ENCODE peak calls at places on chromosomes 1 and 21, in five cellular contexts. Q is mesendoderm, T is C1 segment of cervical spinal cord, N is NCI-H2107, S is Panc1. U is an unnamed sample.

GRCh38 chr1:208542309-208542708 is 298.1 kb upstream of the PLXNA2 start:
- DNase-seq in Q (no peak), T (no peak), N (no peak), S (no peak), U (no peak)

GRCh38 chr1:41286992-41287391 is 44.9 kb upstream of the SCMH1 start:
- DNase-seq in Q (no peak), T (no peak), N (no peak), S (no peak), U (no peak)

GRCh38 chr1:156505679-156506298 is 5.2 kb upstream of the MEF2D start:
- DNase-seq in Q (no peak), T (no peak), N (no peak), S (no peak), U (no peak)

GRCh38 chr1:102191723-102192122 is 195.0 kb upstream of the OLFM3 start:
- DNase-seq in Q (peak), T (no peak), N (no peak), S (peak), U (peak)

GRCh38 chr21:36310016-36310415 is 10.0 kb upstream of the MORC3 start:
- DNase-seq in Q (no peak), T (no peak), N (no peak), S (no peak), U (no peak)

GRCh38 chr1:192604979-192605620 is 29.5 kb downstream of the RGS1 start:
- DNase-seq in Q (no peak), T (no peak), N (no peak), S (no peak), U (no peak)

GRCh38 chr1:910881-911721 is 12.6 kb upstream of the SAMD11 start:
- DNase-seq in Q (no peak), T (no peak), N (no peak), S (no peak), U (no peak)

GRCh38 chr1:179816196-179816960 is 61.2 kb downstream of the TOR1AIP2 start:
- DNase-seq in Q (no peak), T (no peak), N (no peak), S (no peak), U (no peak)

GRCh38 chr1:163794551-163794950 is 472.8 kb downstream of the NUF2 start:
- DNase-seq in Q (peak), T (no peak), N (no peak), S (no peak), U (no peak)

GRCh38 chr1:99548924-99549605 is 96.8 kb upstream of the PALMD start:
- DNase-seq in Q (no peak), T (no peak), N (no peak), S (no peak), U (no peak)

GRCh38 chr1:111960971-111961370 is 28.5 kb downstream of the KCND3 start:
- DNase-seq in Q (no peak), T (no peak), N (no peak), S (no peak), U (no peak)

GRCh38 chr1:112985123-112985522 is 29.1 kb upstream of the SLC16A1 start:
- DNase-seq in Q (no peak), T (no peak), N (no peak), S (no peak), U (no peak)

GRCh38 chr1:9849691-9850441 is 26.1 kb upstream of the CLSTN1 start:
- DNase-seq in Q (peak), T (no peak), N (no peak), S (no peak), U (no peak)

GRCh38 chr1:4033129-4033676 is 133.1 kb upstream of the C1orf174 start:
- DNase-seq in Q (no peak), T (no peak), N (no peak), S (no peak), U (no peak)

GRCh38 chr21:15138475-15138874 is 73.7 kb upstream of the NRIP1 start:
- DNase-seq in Q (no peak), T (no peak), N (no peak), S (no peak), U (peak)

GRCh38 chr1:218665216-218665615 is 320.1 kb downstream of the TGFB2 start:
- DNase-seq in Q (no peak), T (peak), N (no peak), S (no peak), U (peak)

GRCh38 chr21:16370176-16370575 is 640.4 kb downstream of the USP25 start:
- DNase-seq in Q (no peak), T (no peak), N (no peak), S (no peak), U (no peak)

GRCh38 chr1:48198970-48199369 is 23.5 kb upstream of the SLC5A9 start:
- DNase-seq in Q (no peak), T (no peak), N (no peak), S (no peak), U (no peak)

GRCh38 chr1:244100691-244101453 is 49.8 kb downstream of the ZBTB18 start:
- DNase-seq in Q (no peak), T (no peak), N (no peak), S (no peak), U (no peak)

GRCh38 chr1:155993595-155993994 is 15.2 kb upstream of the ARHGEF2 start:
- DNase-seq in Q (no peak), T (no peak), N (no peak), S (no peak), U (no peak)

GRCh38 chr21:41810597-41810932 is 43.7 kb upstream of the RIPK4 start:
- DNase-seq in Q (no peak), T (no peak), N (no peak), S (no peak), U (no peak)

GRCh38 chr1:16367968-16368910 is 1.2 kb downstream of the SZRD1 start:
- DNase-seq in Q (peak), T (no peak), N (no peak), S (no peak), U (peak)

GRCh38 chr1:27366113-27366410 is 699 bp downstream of the MAP3K6 start:
- DNase-seq in Q (peak), T (peak), N (peak), S (no peak), U (peak)

GRCh38 chr1:246632584-246633168 is 66.4 kb downstream of the CNST start:
- DNase-seq in Q (no peak), T (no peak), N (no peak), S (no peak), U (peak)

GRCh38 chr1:159492575-159493323 is 43.1 kb downstream of the OR10J5 start:
- DNase-seq in Q (no peak), T (no peak), N (no peak), S (no peak), U (no peak)